ENCODE peak calls at places on chromosomes 2 and 18, in eight cellular contexts. One of them, this sample, is unnamed.

GRCh38 chr18:54671291-54671881 is 80.3 kb downstream of the DYNAP start:
- DNase-seq in SK-MEL-5: peak; percentile 51
- DNase-seq in HepG2: peak; percentile 19
- DNase-seq in CD8-positive, alpha-beta T cell: no peak
- DNase-seq in NCI-H1930: peak; percentile 32
- DNase-seq in dermis microvascular lymphatic vessel endothelial cell: peak; percentile 17
- DNase-seq in tibial artery: no peak
- DNase-seq in B cell: no peak
- DNase-seq in this sample: peak; percentile 36

GRCh38 chr2:20992201-20992711 is 51.6 kb downstream of the APOB start:
- DNase-seq in SK-MEL-5: peak; percentile 10
- DNase-seq in HepG2: no peak
- DNase-seq in CD8-positive, alpha-beta T cell: no peak
- DNase-seq in NCI-H1930: no peak
- DNase-seq in dermis microvascular lymphatic vessel endothelial cell: no peak
- DNase-seq in tibial artery: peak; percentile 56
- DNase-seq in B cell: no peak
- DNase-seq in this sample: no peak

GRCh38 chr18:63878982-63879381 is 8.5 kb upstream of the SERPINB2 start:
- DNase-seq in SK-MEL-5: no peak
- DNase-seq in HepG2: no peak
- DNase-seq in CD8-positive, alpha-beta T cell: no peak
- DNase-seq in NCI-H1930: no peak
- DNase-seq in dermis microvascular lymphatic vessel endothelial cell: no peak
- DNase-seq in tibial artery: no peak
- DNase-seq in B cell: no peak
- DNase-seq in this sample: no peak

GRCh38 chr2:109692013-109692738 is 78.0 kb downstream of the SOWAHC start:
- DNase-seq in SK-MEL-5: no peak
- DNase-seq in HepG2: no peak
- DNase-seq in CD8-positive, alpha-beta T cell: no peak
- DNase-seq in NCI-H1930: no peak
- DNase-seq in dermis microvascular lymphatic vessel endothelial cell: no peak
- DNase-seq in tibial artery: no peak
- DNase-seq in B cell: no peak
- DNase-seq in this sample: no peak

GRCh38 chr2:199814084-199814844 is 36.7 kb downstream of the FTCDNL1 start:
- DNase-seq in SK-MEL-5: peak; percentile 18
- DNase-seq in HepG2: no peak
- DNase-seq in CD8-positive, alpha-beta T cell: no peak
- DNase-seq in NCI-H1930: no peak
- DNase-seq in dermis microvascular lymphatic vessel endothelial cell: no peak
- DNase-seq in tibial artery: no peak
- DNase-seq in B cell: no peak
- DNase-seq in this sample: no peak

GRCh38 chr2:219035942-219036341 is 5.4 kb downstream of the CFAP65 start:
- DNase-seq in SK-MEL-5: no peak
- DNase-seq in HepG2: no peak
- DNase-seq in CD8-positive, alpha-beta T cell: no peak
- DNase-seq in NCI-H1930: no peak
- DNase-seq in dermis microvascular lymphatic vessel endothelial cell: no peak
- DNase-seq in tibial artery: no peak
- DNase-seq in B cell: no peak
- DNase-seq in this sample: no peak

GRCh38 chr2:69916151-69916550 is 1.2 kb downstream of the MXD1 start:
- DNase-seq in SK-MEL-5: no peak
- DNase-seq in HepG2: no peak
- DNase-seq in CD8-positive, alpha-beta T cell: no peak
- DNase-seq in NCI-H1930: no peak
- DNase-seq in dermis microvascular lymphatic vessel endothelial cell: no peak
- DNase-seq in tibial artery: no peak
- DNase-seq in B cell: no peak
- DNase-seq in this sample: no peak

GRCh38 chr2:183125659-183126341 is 1.6 kb downstream of the NUP35 start:
- DNase-seq in SK-MEL-5: no peak
- DNase-seq in HepG2: no peak
- DNase-seq in CD8-positive, alpha-beta T cell: no peak
- DNase-seq in NCI-H1930: no peak
- DNase-seq in dermis microvascular lymphatic vessel endothelial cell: no peak
- DNase-seq in tibial artery: no peak
- DNase-seq in B cell: no peak
- DNase-seq in this sample: no peak

GRCh38 chr2:64142817-64143153 is 1.4 kb downstream of the PELI1 start:
- DNase-seq in SK-MEL-5: peak; percentile 21
- DNase-seq in HepG2: no peak
- DNase-seq in CD8-positive, alpha-beta T cell: no peak
- DNase-seq in NCI-H1930: no peak
- DNase-seq in dermis microvascular lymphatic vessel endothelial cell: no peak
- DNase-seq in tibial artery: no peak
- DNase-seq in B cell: no peak
- DNase-seq in this sample: no peak